ENCODE peak calls at places on chromosomes 16 and 17, in five cellular contexts. One of them, this sample, is unnamed.

GRCh38 chr17:61488878-61489718 is 36.9 kb downstream of the TBX4 start:
- DNase-seq in GM03348: no peak
- DNase-seq in esophagus squamous epithelium: no peak
- DNase-seq in SIG-M5: no peak
- DNase-seq in stimulated activated CD4-positive, alpha-beta T cell treated with anti-CD3 and anti-CD28 coated beads, TNF-alpha, amount 100 ng/mL, for 1 hour: no peak
- DNase-seq in this sample: no peak

GRCh38 chr17:82315703-82316358 is 1.6 kb downstream of the CD7 start:
- DNase-seq in GM03348: no peak
- DNase-seq in esophagus squamous epithelium: no peak
- DNase-seq in SIG-M5: no peak
- DNase-seq in stimulated activated CD4-positive, alpha-beta T cell treated with anti-CD3 and anti-CD28 coated beads, TNF-alpha, amount 100 ng/mL, for 1 hour: no peak
- DNase-seq in this sample: no peak

GRCh38 chr16:1920727-1921155 is 2.5 kb upstream of the HS3ST6 start:
- DNase-seq in GM03348: no peak
- DNase-seq in esophagus squamous epithelium: no peak
- DNase-seq in SIG-M5: no peak
- DNase-seq in stimulated activated CD4-positive, alpha-beta T cell treated with anti-CD3 and anti-CD28 coated beads, TNF-alpha, amount 100 ng/mL, for 1 hour: no peak
- DNase-seq in this sample: peak; percentile 36

GRCh38 chr16:21628196-21628726 is 24.1 kb downstream of the IGSF6 start:
- DNase-seq in GM03348: no peak
- DNase-seq in esophagus squamous epithelium: no peak
- DNase-seq in SIG-M5: no peak
- DNase-seq in stimulated activated CD4-positive, alpha-beta T cell treated with anti-CD3 and anti-CD28 coated beads, TNF-alpha, amount 100 ng/mL, for 1 hour: no peak
- DNase-seq in this sample: no peak

GRCh38 chr16:13953501-13953900 is 33.5 kb downstream of the ERCC4 start:
- DNase-seq in GM03348: no peak
- DNase-seq in esophagus squamous epithelium: no peak
- DNase-seq in SIG-M5: no peak
- DNase-seq in stimulated activated CD4-positive, alpha-beta T cell treated with anti-CD3 and anti-CD28 coated beads, TNF-alpha, amount 100 ng/mL, for 1 hour: no peak
- DNase-seq in this sample: no peak

GRCh38 chr17:75688209-75688771 is 21.2 kb downstream of the SAP30BP start:
- DNase-seq in GM03348: no peak
- DNase-seq in esophagus squamous epithelium: no peak
- DNase-seq in SIG-M5: no peak
- DNase-seq in stimulated activated CD4-positive, alpha-beta T cell treated with anti-CD3 and anti-CD28 coated beads, TNF-alpha, amount 100 ng/mL, for 1 hour: no peak
- DNase-seq in this sample: no peak

GRCh38 chr17:44216173-44216572 is 3.3 kb downstream of the UBTF start:
- DNase-seq in GM03348: no peak
- DNase-seq in esophagus squamous epithelium: no peak
- DNase-seq in SIG-M5: no peak
- DNase-seq in stimulated activated CD4-positive, alpha-beta T cell treated with anti-CD3 and anti-CD28 coated beads, TNF-alpha, amount 100 ng/mL, for 1 hour: no peak
- DNase-seq in this sample: no peak

GRCh38 chr17:76481091-76481655 is 13.8 kb downstream of the AANAT start:
- DNase-seq in GM03348: no peak
- DNase-seq in esophagus squamous epithelium: no peak
- DNase-seq in SIG-M5: no peak
- DNase-seq in stimulated activated CD4-positive, alpha-beta T cell treated with anti-CD3 and anti-CD28 coated beads, TNF-alpha, amount 100 ng/mL, for 1 hour: no peak
- DNase-seq in this sample: no peak

GRCh38 chr17:10614536-10615155 is 42.5 kb downstream of the MYH3 start:
- DNase-seq in GM03348: peak; percentile 78
- DNase-seq in esophagus squamous epithelium: no peak
- DNase-seq in SIG-M5: no peak
- DNase-seq in stimulated activated CD4-positive, alpha-beta T cell treated with anti-CD3 and anti-CD28 coated beads, TNF-alpha, amount 100 ng/mL, for 1 hour: no peak
- DNase-seq in this sample: peak; percentile 53

GRCh38 chr16:24645739-24646645 is 83.5 kb upstream of the TNRC6A start:
- DNase-seq in GM03348: peak; percentile 83
- DNase-seq in esophagus squamous epithelium: no peak
- DNase-seq in SIG-M5: no peak
- DNase-seq in stimulated activated CD4-positive, alpha-beta T cell treated with anti-CD3 and anti-CD28 coated beads, TNF-alpha, amount 100 ng/mL, for 1 hour: no peak
- DNase-seq in this sample: no peak

GRCh38 chr17:74749262-74750038 is 1.0 kb downstream of the NHERF1 start:
- DNase-seq in GM03348: peak; percentile 51
- DNase-seq in esophagus squamous epithelium: no peak
- DNase-seq in SIG-M5: no peak
- DNase-seq in stimulated activated CD4-positive, alpha-beta T cell treated with anti-CD3 and anti-CD28 coated beads, TNF-alpha, amount 100 ng/mL, for 1 hour: no peak
- DNase-seq in this sample: no peak

GRCh38 chr16:86353185-86353584 is 157.1 kb upstream of the FOXF1 start:
- DNase-seq in GM03348: peak; percentile 40
- DNase-seq in esophagus squamous epithelium: no peak
- DNase-seq in SIG-M5: no peak
- DNase-seq in stimulated activated CD4-positive, alpha-beta T cell treated with anti-CD3 and anti-CD28 coated beads, TNF-alpha, amount 100 ng/mL, for 1 hour: no peak
- DNase-seq in this sample: no peak

GRCh38 chr17:67558740-67559380 is 158.9 kb upstream of the NOL11 start:
- DNase-seq in GM03348: peak; percentile 40
- DNase-seq in esophagus squamous epithelium: no peak
- DNase-seq in SIG-M5: no peak
- DNase-seq in stimulated activated CD4-positive, alpha-beta T cell treated with anti-CD3 and anti-CD28 coated beads, TNF-alpha, amount 100 ng/mL, for 1 hour: no peak
- DNase-seq in this sample: no peak

GRCh38 chr17:76570457-76570856 is 15.2 kb downstream of the ST6GALNAC2 start:
- DNase-seq in GM03348: no peak
- DNase-seq in esophagus squamous epithelium: no peak
- DNase-seq in SIG-M5: no peak
- DNase-seq in stimulated activated CD4-positive, alpha-beta T cell treated with anti-CD3 and anti-CD28 coated beads, TNF-alpha, amount 100 ng/mL, for 1 hour: no peak
- DNase-seq in this sample: no peak

GRCh38 chr17:45117848-45118646 is 14.3 kb downstream of the PLCD3 start:
- DNase-seq in GM03348: no peak
- DNase-seq in esophagus squamous epithelium: no peak
- DNase-seq in SIG-M5: no peak
- DNase-seq in stimulated activated CD4-positive, alpha-beta T cell treated with anti-CD3 and anti-CD28 coated beads, TNF-alpha, amount 100 ng/mL, for 1 hour: no peak
- DNase-seq in this sample: no peak

GRCh38 chr17:34235389-34236028 is 19.6 kb upstream of the CCL2 start:
- DNase-seq in GM03348: peak; percentile 22
- DNase-seq in esophagus squamous epithelium: no peak
- DNase-seq in SIG-M5: no peak
- DNase-seq in stimulated activated CD4-positive, alpha-beta T cell treated with anti-CD3 and anti-CD28 coated beads, TNF-alpha, amount 100 ng/mL, for 1 hour: no peak
- DNase-seq in this sample: no peak

GRCh38 chr16:31479752-31480151 is 3.2 kb upstream of the SLC5A2 start:
- DNase-seq in GM03348: no peak
- DNase-seq in esophagus squamous epithelium: no peak
- DNase-seq in SIG-M5: no peak
- DNase-seq in stimulated activated CD4-positive, alpha-beta T cell treated with anti-CD3 and anti-CD28 coated beads, TNF-alpha, amount 100 ng/mL, for 1 hour: no peak
- DNase-seq in this sample: no peak

GRCh38 chr16:89613101-89613953 is at the start of gene DPEP1:
- DNase-seq in GM03348: no peak
- DNase-seq in esophagus squamous epithelium: no peak
- DNase-seq in SIG-M5: no peak
- DNase-seq in stimulated activated CD4-positive, alpha-beta T cell treated with anti-CD3 and anti-CD28 coated beads, TNF-alpha, amount 100 ng/mL, for 1 hour: no peak
- DNase-seq in this sample: no peak

GRCh38 chr17:79506955-79507354 is 103.9 kb downstream of the RBFOX3 start:
- DNase-seq in GM03348: no peak
- DNase-seq in esophagus squamous epithelium: no peak
- DNase-seq in SIG-M5: no peak
- DNase-seq in stimulated activated CD4-positive, alpha-beta T cell treated with anti-CD3 and anti-CD28 coated beads, TNF-alpha, amount 100 ng/mL, for 1 hour: no peak
- DNase-seq in this sample: no peak

GRCh38 chr16:3689731-3690130 is 27.6 kb downstream of the TRAP1 start:
- DNase-seq in GM03348: no peak
- DNase-seq in esophagus squamous epithelium: no peak
- DNase-seq in SIG-M5: no peak
- DNase-seq in stimulated activated CD4-positive, alpha-beta T cell treated with anti-CD3 and anti-CD28 coated beads, TNF-alpha, amount 100 ng/mL, for 1 hour: no peak
- DNase-seq in this sample: no peak

GRCh38 chr17:45131616-45132301 is 556 bp downstream of the PLCD3 start:
- DNase-seq in GM03348: peak; percentile 61
- DNase-seq in esophagus squamous epithelium: no peak
- DNase-seq in SIG-M5: no peak
- DNase-seq in stimulated activated CD4-positive, alpha-beta T cell treated with anti-CD3 and anti-CD28 coated beads, TNF-alpha, amount 100 ng/mL, for 1 hour: no peak
- DNase-seq in this sample: peak; percentile 33

GRCh38 chr16:4832698-4833343 is 14.3 kb downstream of the GLYR1 start:
- DNase-seq in GM03348: no peak
- DNase-seq in esophagus squamous epithelium: no peak
- DNase-seq in SIG-M5: no peak
- DNase-seq in stimulated activated CD4-positive, alpha-beta T cell treated with anti-CD3 and anti-CD28 coated beads, TNF-alpha, amount 100 ng/mL, for 1 hour: no peak
- DNase-seq in this sample: no peak

GRCh38 chr16:1614226-1615102 is 2.3 kb downstream of the CRAMP1 start:
- DNase-seq in GM03348: peak; percentile 81
- DNase-seq in esophagus squamous epithelium: no peak
- DNase-seq in SIG-M5: no peak
- DNase-seq in stimulated activated CD4-positive, alpha-beta T cell treated with anti-CD3 and anti-CD28 coated beads, TNF-alpha, amount 100 ng/mL, for 1 hour: no peak
- DNase-seq in this sample: no peak

GRCh38 chr16:85111184-85111583 is 1.1 kb downstream of the CIBAR2 start:
- DNase-seq in GM03348: no peak
- DNase-seq in esophagus squamous epithelium: no peak
- DNase-seq in SIG-M5: no peak
- DNase-seq in stimulated activated CD4-positive, alpha-beta T cell treated with anti-CD3 and anti-CD28 coated beads, TNF-alpha, amount 100 ng/mL, for 1 hour: no peak
- DNase-seq in this sample: no peak

GRCh38 chr17:6560496-6560895 is 4.1 kb upstream of the PITPNM3 start:
- DNase-seq in GM03348: no peak
- DNase-seq in esophagus squamous epithelium: no peak
- DNase-seq in SIG-M5: no peak
- DNase-seq in stimulated activated CD4-positive, alpha-beta T cell treated with anti-CD3 and anti-CD28 coated beads, TNF-alpha, amount 100 ng/mL, for 1 hour: no peak
- DNase-seq in this sample: no peak

This sample was measured in NCI-H1930.